ENCODE peak calls at places on chromosomes 2 and 18, in eight cellular contexts. R is ureter, I is AG10803, Z is NCI-H1105 treated with DMSO at 0.1 percent for 48 hours, C is HEK293T, V is hippocampal formation, T is right lobe of liver, P is ELR. D is an unnamed sample.

GRCh38 chr2:196917802-196918201 is 8.7 kb downstream of the PGAP1 start:
- DNase-seq in P (no peak), Z (no peak), R (no peak), I (no peak), C (no peak), T (no peak), V (no peak), D (no peak)

GRCh38 chr2:240662681-240663080 is 20.0 kb downstream of the AQP12B start:
- DNase-seq in P (no peak), I (no peak), R (no peak), C (no peak), Z (no peak), V (no peak), T (no peak), D (no peak)

GRCh38 chr2:20630967-20631366 is 19.9 kb downstream of the HS1BP3 start:
- DNase-seq in I (no peak), T (peak; percentile 15), R (no peak), V (no peak), C (no peak), P (no peak), Z (no peak), D (no peak)

GRCh38 chr18:10456718-10457499 is 2.5 kb downstream of the APCDD1 start:
- DNase-seq in P (no peak), Z (no peak), C (no peak), V (no peak), R (no peak), T (no peak), I (no peak), D (no peak)

GRCh38 chr2:108354171-108354570 is 23.6 kb upstream of the SULT1C4 start:
- DNase-seq in V (no peak), C (no peak), I (peak; percentile 42), P (no peak), T (no peak), Z (no peak), R (no peak), D (no peak)

GRCh38 chr18:48644029-48644428 is 105.2 kb downstream of the CTIF start:
- DNase-seq in Z (no peak), R (no peak), C (no peak), T (no peak), I (no peak), V (no peak), P (no peak), D (peak; percentile 43)

GRCh38 chr2:216905649-216906048 is 45.8 kb upstream of the TNP1 start:
- DNase-seq in P (no peak), T (no peak), I (no peak), R (no peak), C (peak; percentile 13), V (no peak), Z (no peak), D (no peak)

GRCh38 chr2:152369176-152369860 is 34.3 kb downstream of the FMNL2 start:
- DNase-seq in R (no peak), V (no peak), P (peak; percentile 91), I (peak; percentile 86), Z (no peak), C (no peak), T (no peak), D (no peak)

GRCh38 chr2:159904565-159905281 is 106.7 kb upstream of the CD302 start:
- DNase-seq in I (no peak), Z (no peak), P (no peak), R (peak; percentile 81), V (peak; percentile 41), T (peak; percentile 76), C (no peak), D (peak; percentile 67)

GRCh38 chr2:233801357-233802131 is 23.4 kb downstream of the MROH2A start:
- DNase-seq in R (no peak), V (no peak), I (no peak), Z (no peak), C (no peak), T (no peak), P (peak; percentile 32), D (peak; percentile 28)

GRCh38 chr2:33509908-33510588 is 33.6 kb downstream of the RASGRP3 start:
- DNase-seq in T (no peak), I (no peak), Z (no peak), V (no peak), P (no peak), R (no peak), C (no peak), D (no peak)

GRCh38 chr2:2054363-2054882 is 276.7 kb downstream of the MYT1L start:
- DNase-seq in C (no peak), P (no peak), R (no peak), V (no peak), Z (no peak), T (no peak), I (no peak), D (no peak)

GRCh38 chr2:10839813-10840212 is 27.2 kb upstream of the PDIA6 start:
- DNase-seq in I (peak; percentile 3), T (no peak), Z (no peak), R (no peak), V (no peak), P (peak; percentile 22), C (no peak), D (no peak)

GRCh38 chr2:58110765-58111164 is 64.2 kb downstream of the VRK2 start:
- DNase-seq in P (no peak), I (no peak), T (no peak), C (peak; percentile 27), Z (no peak), V (no peak), R (no peak), D (no peak)

GRCh38 chr2:229133155-229133772 is 137.8 kb downstream of the PID1 start:
- DNase-seq in R (no peak), I (peak; percentile 45), Z (peak; percentile 71), C (peak; percentile 11), P (peak; percentile 62), V (no peak), T (no peak), D (no peak)

GRCh38 chr2:149598014-149598395 is 10.4 kb upstream of the MMADHC start:
- DNase-seq in P (peak; percentile 60), C (peak; percentile 8), T (no peak), I (peak; percentile 17), V (no peak), R (no peak), Z (no peak), D (no peak)

GRCh38 chr2:14884651-14885050 is 252.1 kb downstream of the LRATD1 start:
- DNase-seq in P (no peak), Z (no peak), I (no peak), C (no peak), R (no peak), T (no peak), V (no peak), D (no peak)

GRCh38 chr2:186984966-186985365 is 136.0 kb upstream of the ZSWIM2 start:
- DNase-seq in Z (no peak), P (no peak), I (no peak), C (no peak), T (no peak), V (no peak), R (no peak), D (no peak)

GRCh38 chr2:177429688-177430325 is 37.2 kb downstream of the AGPS start:
- DNase-seq in V (no peak), T (no peak), Z (no peak), R (no peak), C (no peak), P (peak; percentile 87), I (peak; percentile 94), D (no peak)

GRCh38 chr2:65035544-65035943 is 20.7 kb upstream of the CEP68 start:
- DNase-seq in Z (peak; percentile 92), I (no peak), C (no peak), P (no peak), T (no peak), R (no peak), V (no peak), D (no peak)

GRCh38 chr2:183244300-183244849 is 120.1 kb downstream of the NUP35 start:
- DNase-seq in T (no peak), R (no peak), V (no peak), C (no peak), Z (peak; percentile 50), I (no peak), P (no peak), D (no peak)

GRCh38 chr18:79405781-79406575 is 10.2 kb downstream of the NFATC1 start:
- DNase-seq in T (peak; percentile 79), C (no peak), V (peak; percentile 29), P (no peak), R (peak; percentile 71), Z (no peak), I (no peak), D (no peak)

GRCh38 chr2:213150315-213150951 is 979 bp downstream of the IKZF2 start:
- DNase-seq in C (no peak), P (peak; percentile 69), Z (no peak), T (no peak), V (peak; percentile 13), I (peak; percentile 20), R (no peak), D (no peak)

GRCh38 chr2:207153266-207153990 is 12.3 kb downstream of the KLF7 start:
- DNase-seq in R (no peak), V (no peak), Z (no peak), P (no peak), C (no peak), T (no peak), I (no peak), D (no peak)

GRCh38 chr2:37920570-37920969 is 4.5 kb upstream of the RMDN2 start:
- DNase-seq in Z (no peak), C (no peak), T (no peak), R (no peak), V (no peak), P (peak; percentile 55), I (peak; percentile 25), D (no peak)

GRCh38 chr2:56014075-56014730 is 90.6 kb upstream of the EFEMP1 start:
- DNase-seq in R (no peak), T (no peak), C (no peak), P (no peak), V (no peak), I (no peak), Z (no peak), D (no peak)

GRCh38 chr18:12278765-12279682 is 24.9 kb downstream of the CIDEA start:
- DNase-seq in Z (no peak), C (no peak), T (peak; percentile 70), V (peak; percentile 29), I (peak; percentile 95), P (peak; percentile 97), R (peak; percentile 86), D (no peak)

GRCh38 chr2:79723830-79724229 is 211.0 kb downstream of the CTNNA2 start:
- DNase-seq in V (no peak), P (peak; percentile 96), R (no peak), I (peak; percentile 99), Z (no peak), T (no peak), C (no peak), D (no peak)

GRCh38 chr18:79584491-79585394 is 94.9 kb upstream of the CTDP1 start:
- DNase-seq in I (no peak), V (no peak), Z (no peak), R (no peak), C (no peak), T (peak; percentile 41), P (no peak), D (no peak)

GRCh38 chr2:169732583-169733358 is 861 bp upstream of the KLHL23 start:
- DNase-seq in R (no peak), Z (no peak), V (no peak), T (no peak), I (no peak), C (no peak), P (peak; percentile 11), D (no peak)

GRCh38 chr2:7427293-7428060 is 510.3 kb downstream of the RNF144A start:
- DNase-seq in Z (peak; percentile 84), R (no peak), I (peak; percentile 60), C (peak; percentile 55), V (no peak), T (no peak), P (peak; percentile 47), D (no peak)

GRCh38 chr2:101698419-101699190 is 1.1 kb downstream of the MAP4K4 start:
- DNase-seq in V (no peak), I (peak; percentile 24), Z (peak; percentile 17), R (no peak), P (peak; percentile 57), T (no peak), C (peak; percentile 27), D (no peak)

GRCh38 chr2:49154891-49155290 is 576 bp upstream of the FSHR start:
- DNase-seq in P (no peak), Z (no peak), C (no peak), T (no peak), R (no peak), V (no peak), I (no peak), D (no peak)

D was measured in left lobe of liver.